ENCODE peak calls at places on chromosome 22, in eight cellular contexts. One of them, this sample, is unnamed.

GRCh38 chr22:49150801-49151221 is 676.9 kb downstream of the BRD1 start:
- DNase-seq in NCI-H748 treated with DMSO at 0.1 percent for 48 hours: no peak
- DNase-seq in HTR-8/SVneo: no peak
- DNase-seq in mesenchymal stem cell: no peak
- DNase-seq in hypothalamus: no peak
- DNase-seq in HAP-1: no peak
- DNase-seq in islet precursor cell: peak
- DNase-seq in activated T-helper 9 cell treated with anti-CD3 and anti-CD28 coated beads, Interleukin-2, amount 50 U/mL, for 16 hours: no peak
- DNase-seq in this sample: no peak

GRCh38 chr22:30837531-30837930 is 131.0 kb downstream of the MORC2 start:
- DNase-seq in HAP-1: no peak
- DNase-seq in NCI-H748 treated with DMSO at 0.1 percent for 48 hours: no peak
- DNase-seq in islet precursor cell: no peak
- DNase-seq in hypothalamus: peak
- DNase-seq in activated T-helper 9 cell treated with anti-CD3 and anti-CD28 coated beads, Interleukin-2, amount 50 U/mL, for 16 hours: no peak
- DNase-seq in HTR-8/SVneo: no peak
- DNase-seq in mesenchymal stem cell: no peak
- DNase-seq in this sample: no peak

GRCh38 chr22:36352775-36353507 is 34.8 kb downstream of the MYH9 start:
- DNase-seq in activated T-helper 9 cell treated with anti-CD3 and anti-CD28 coated beads, Interleukin-2, amount 50 U/mL, for 16 hours: no peak
- DNase-seq in hypothalamus: no peak
- DNase-seq in mesenchymal stem cell: no peak
- DNase-seq in NCI-H748 treated with DMSO at 0.1 percent for 48 hours: no peak
- DNase-seq in HAP-1: no peak
- DNase-seq in HTR-8/SVneo: no peak
- DNase-seq in islet precursor cell: no peak
- DNase-seq in this sample: peak

GRCh38 chr22:42933783-42934144 is 76.7 kb upstream of the ARFGAP3 start:
- DNase-seq in hypothalamus: no peak
- DNase-seq in NCI-H748 treated with DMSO at 0.1 percent for 48 hours: no peak
- DNase-seq in mesenchymal stem cell: peak
- DNase-seq in activated T-helper 9 cell treated with anti-CD3 and anti-CD28 coated beads, Interleukin-2, amount 50 U/mL, for 16 hours: no peak
- DNase-seq in HTR-8/SVneo: peak
- DNase-seq in islet precursor cell: no peak
- DNase-seq in HAP-1: no peak
- DNase-seq in this sample: no peak

GRCh38 chr22:23053051-23053707 is 17.1 kb upstream of the GNAZ start:
- DNase-seq in HAP-1: peak
- DNase-seq in NCI-H748 treated with DMSO at 0.1 percent for 48 hours: no peak
- DNase-seq in mesenchymal stem cell: no peak
- DNase-seq in islet precursor cell: peak
- DNase-seq in activated T-helper 9 cell treated with anti-CD3 and anti-CD28 coated beads, Interleukin-2, amount 50 U/mL, for 16 hours: no peak
- DNase-seq in hypothalamus: no peak
- DNase-seq in HTR-8/SVneo: no peak
- DNase-seq in this sample: no peak

GRCh38 chr22:44587004-44587793 is 89.2 kb upstream of the RTL6 start:
- DNase-seq in HAP-1: no peak
- DNase-seq in HTR-8/SVneo: no peak
- DNase-seq in mesenchymal stem cell: no peak
- DNase-seq in hypothalamus: no peak
- DNase-seq in NCI-H748 treated with DMSO at 0.1 percent for 48 hours: peak
- DNase-seq in activated T-helper 9 cell treated with anti-CD3 and anti-CD28 coated beads, Interleukin-2, amount 50 U/mL, for 16 hours: no peak
- DNase-seq in islet precursor cell: no peak
- DNase-seq in this sample: peak

GRCh38 chr22:20624161-20624616 is 116.8 kb downstream of the MED15 start:
- DNase-seq in islet precursor cell: no peak
- DNase-seq in mesenchymal stem cell: peak
- DNase-seq in NCI-H748 treated with DMSO at 0.1 percent for 48 hours: no peak
- DNase-seq in activated T-helper 9 cell treated with anti-CD3 and anti-CD28 coated beads, Interleukin-2, amount 50 U/mL, for 16 hours: no peak
- DNase-seq in HAP-1: no peak
- DNase-seq in hypothalamus: no peak
- DNase-seq in HTR-8/SVneo: no peak
- DNase-seq in this sample: no peak

GRCh38 chr22:23256986-23257888 is 76.9 kb downstream of the BCR start:
- DNase-seq in HTR-8/SVneo: no peak
- DNase-seq in activated T-helper 9 cell treated with anti-CD3 and anti-CD28 coated beads, Interleukin-2, amount 50 U/mL, for 16 hours: no peak
- DNase-seq in NCI-H748 treated with DMSO at 0.1 percent for 48 hours: no peak
- DNase-seq in hypothalamus: no peak
- DNase-seq in islet precursor cell: no peak
- DNase-seq in HAP-1: no peak
- DNase-seq in mesenchymal stem cell: peak
- DNase-seq in this sample: peak

GRCh38 chr22:47591709-47592108 is 829.3 kb downstream of the TBC1D22A start:
- DNase-seq in HTR-8/SVneo: no peak
- DNase-seq in HAP-1: no peak
- DNase-seq in NCI-H748 treated with DMSO at 0.1 percent for 48 hours: no peak
- DNase-seq in activated T-helper 9 cell treated with anti-CD3 and anti-CD28 coated beads, Interleukin-2, amount 50 U/mL, for 16 hours: no peak
- DNase-seq in mesenchymal stem cell: no peak
- DNase-seq in islet precursor cell: no peak
- DNase-seq in hypothalamus: no peak
- DNase-seq in this sample: no peak

GRCh38 chr22:23305321-23305910 is 125.1 kb downstream of the BCR start:
- DNase-seq in hypothalamus: no peak
- DNase-seq in NCI-H748 treated with DMSO at 0.1 percent for 48 hours: no peak
- DNase-seq in activated T-helper 9 cell treated with anti-CD3 and anti-CD28 coated beads, Interleukin-2, amount 50 U/mL, for 16 hours: no peak
- DNase-seq in mesenchymal stem cell: peak
- DNase-seq in HTR-8/SVneo: peak
- DNase-seq in HAP-1: no peak
- DNase-seq in islet precursor cell: no peak
- DNase-seq in this sample: peak

GRCh38 chr22:50696799-50697561 is 24.4 kb downstream of the SHANK3 start:
- DNase-seq in HTR-8/SVneo: peak
- DNase-seq in activated T-helper 9 cell treated with anti-CD3 and anti-CD28 coated beads, Interleukin-2, amount 50 U/mL, for 16 hours: no peak
- DNase-seq in islet precursor cell: no peak
- DNase-seq in HAP-1: no peak
- DNase-seq in NCI-H748 treated with DMSO at 0.1 percent for 48 hours: no peak
- DNase-seq in mesenchymal stem cell: peak
- DNase-seq in hypothalamus: peak
- DNase-seq in this sample: peak

GRCh38 chr22:30485362-30485988 is 13.7 kb upstream of the SEC14L3 start:
- DNase-seq in HTR-8/SVneo: peak
- DNase-seq in mesenchymal stem cell: peak
- DNase-seq in hypothalamus: peak
- DNase-seq in islet precursor cell: peak
- DNase-seq in NCI-H748 treated with DMSO at 0.1 percent for 48 hours: no peak
- DNase-seq in activated T-helper 9 cell treated with anti-CD3 and anti-CD28 coated beads, Interleukin-2, amount 50 U/mL, for 16 hours: peak
- DNase-seq in HAP-1: peak
- DNase-seq in this sample: peak

GRCh38 chr22:45877651-45878050 is 99.3 kb downstream of the WNT7B start:
- DNase-seq in islet precursor cell: peak
- DNase-seq in NCI-H748 treated with DMSO at 0.1 percent for 48 hours: no peak
- DNase-seq in HAP-1: no peak
- DNase-seq in hypothalamus: no peak
- DNase-seq in mesenchymal stem cell: no peak
- DNase-seq in activated T-helper 9 cell treated with anti-CD3 and anti-CD28 coated beads, Interleukin-2, amount 50 U/mL, for 16 hours: no peak
- DNase-seq in HTR-8/SVneo: no peak
- DNase-seq in this sample: no peak

GRCh38 chr22:50141891-50142363 is 28.6 kb upstream of the PANX2 start:
- DNase-seq in islet precursor cell: no peak
- DNase-seq in activated T-helper 9 cell treated with anti-CD3 and anti-CD28 coated beads, Interleukin-2, amount 50 U/mL, for 16 hours: no peak
- DNase-seq in HAP-1: peak
- DNase-seq in mesenchymal stem cell: peak
- DNase-seq in NCI-H748 treated with DMSO at 0.1 percent for 48 hours: peak
- DNase-seq in HTR-8/SVneo: no peak
- DNase-seq in hypothalamus: no peak
- DNase-seq in this sample: no peak

GRCh38 chr22:44018594-44018993 is 5.5 kb upstream of the PARVB start:
- DNase-seq in islet precursor cell: no peak
- DNase-seq in hypothalamus: no peak
- DNase-seq in activated T-helper 9 cell treated with anti-CD3 and anti-CD28 coated beads, Interleukin-2, amount 50 U/mL, for 16 hours: no peak
- DNase-seq in mesenchymal stem cell: no peak
- DNase-seq in NCI-H748 treated with DMSO at 0.1 percent for 48 hours: no peak
- DNase-seq in HAP-1: no peak
- DNase-seq in HTR-8/SVneo: no peak
- DNase-seq in this sample: no peak

GRCh38 chr22:47115518-47115890 is 353.1 kb downstream of the TBC1D22A start:
- DNase-seq in HAP-1: no peak
- DNase-seq in HTR-8/SVneo: no peak
- DNase-seq in hypothalamus: no peak
- DNase-seq in islet precursor cell: no peak
- DNase-seq in mesenchymal stem cell: no peak
- DNase-seq in NCI-H748 treated with DMSO at 0.1 percent for 48 hours: no peak
- DNase-seq in activated T-helper 9 cell treated with anti-CD3 and anti-CD28 coated beads, Interleukin-2, amount 50 U/mL, for 16 hours: no peak
- DNase-seq in this sample: no peak

GRCh38 chr22:46549971-46550641 is 12.7 kb upstream of the CELSR1 start:
- DNase-seq in HAP-1: no peak
- DNase-seq in HTR-8/SVneo: no peak
- DNase-seq in islet precursor cell: peak
- DNase-seq in activated T-helper 9 cell treated with anti-CD3 and anti-CD28 coated beads, Interleukin-2, amount 50 U/mL, for 16 hours: no peak
- DNase-seq in NCI-H748 treated with DMSO at 0.1 percent for 48 hours: no peak
- DNase-seq in hypothalamus: no peak
- DNase-seq in mesenchymal stem cell: no peak
- DNase-seq in this sample: peak

GRCh38 chr22:36379593-36380361 is 8.0 kb downstream of the MYH9 start:
- DNase-seq in hypothalamus: no peak
- DNase-seq in activated T-helper 9 cell treated with anti-CD3 and anti-CD28 coated beads, Interleukin-2, amount 50 U/mL, for 16 hours: no peak
- DNase-seq in mesenchymal stem cell: peak
- DNase-seq in islet precursor cell: peak
- DNase-seq in HTR-8/SVneo: no peak
- DNase-seq in NCI-H748 treated with DMSO at 0.1 percent for 48 hours: no peak
- DNase-seq in HAP-1: no peak
- DNase-seq in this sample: peak

GRCh38 chr22:49807780-49808708 is 19.6 kb downstream of the BRD1 start:
- DNase-seq in HAP-1: no peak
- DNase-seq in hypothalamus: no peak
- DNase-seq in activated T-helper 9 cell treated with anti-CD3 and anti-CD28 coated beads, Interleukin-2, amount 50 U/mL, for 16 hours: no peak
- DNase-seq in mesenchymal stem cell: no peak
- DNase-seq in HTR-8/SVneo: no peak
- DNase-seq in islet precursor cell: no peak
- DNase-seq in NCI-H748 treated with DMSO at 0.1 percent for 48 hours: no peak
- DNase-seq in this sample: no peak

GRCh38 chr22:22207845-22208564 is 36.6 kb upstream of the VPREB1 start:
- DNase-seq in HTR-8/SVneo: peak
- DNase-seq in mesenchymal stem cell: peak
- DNase-seq in islet precursor cell: peak
- DNase-seq in activated T-helper 9 cell treated with anti-CD3 and anti-CD28 coated beads, Interleukin-2, amount 50 U/mL, for 16 hours: peak
- DNase-seq in HAP-1: peak
- DNase-seq in hypothalamus: peak
- DNase-seq in NCI-H748 treated with DMSO at 0.1 percent for 48 hours: peak
- DNase-seq in this sample: peak

GRCh38 chr22:25383892-25384291 is 164.5 kb downstream of the CRYBB2 start:
- DNase-seq in islet precursor cell: no peak
- DNase-seq in HTR-8/SVneo: no peak
- DNase-seq in mesenchymal stem cell: no peak
- DNase-seq in NCI-H748 treated with DMSO at 0.1 percent for 48 hours: no peak
- DNase-seq in activated T-helper 9 cell treated with anti-CD3 and anti-CD28 coated beads, Interleukin-2, amount 50 U/mL, for 16 hours: no peak
- DNase-seq in HAP-1: no peak
- DNase-seq in hypothalamus: no peak
- DNase-seq in this sample: no peak

GRCh38 chr22:35838849-35839646 is 121.4 kb downstream of the APOL5 start:
- DNase-seq in NCI-H748 treated with DMSO at 0.1 percent for 48 hours: peak
- DNase-seq in HAP-1: peak
- DNase-seq in HTR-8/SVneo: no peak
- DNase-seq in hypothalamus: peak
- DNase-seq in mesenchymal stem cell: peak
- DNase-seq in islet precursor cell: peak
- DNase-seq in activated T-helper 9 cell treated with anti-CD3 and anti-CD28 coated beads, Interleukin-2, amount 50 U/mL, for 16 hours: no peak
- DNase-seq in this sample: no peak

GRCh38 chr22:39369186-39369585 is 19.4 kb downstream of the SYNGR1 start:
- DNase-seq in hypothalamus: no peak
- DNase-seq in NCI-H748 treated with DMSO at 0.1 percent for 48 hours: no peak
- DNase-seq in activated T-helper 9 cell treated with anti-CD3 and anti-CD28 coated beads, Interleukin-2, amount 50 U/mL, for 16 hours: no peak
- DNase-seq in HTR-8/SVneo: no peak
- DNase-seq in HAP-1: no peak
- DNase-seq in islet precursor cell: no peak
- DNase-seq in mesenchymal stem cell: no peak
- DNase-seq in this sample: no peak

GRCh38 chr22:24845036-24845918 is 39.3 kb downstream of the SGSM1 start:
- DNase-seq in activated T-helper 9 cell treated with anti-CD3 and anti-CD28 coated beads, Interleukin-2, amount 50 U/mL, for 16 hours: no peak
- DNase-seq in HAP-1: no peak
- DNase-seq in hypothalamus: no peak
- DNase-seq in HTR-8/SVneo: no peak
- DNase-seq in NCI-H748 treated with DMSO at 0.1 percent for 48 hours: no peak
- DNase-seq in mesenchymal stem cell: peak
- DNase-seq in islet precursor cell: no peak
- DNase-seq in this sample: peak

GRCh38 chr22:31344369-31345330 is 1.5 kb downstream of the PATZ1 start:
- DNase-seq in NCI-H748 treated with DMSO at 0.1 percent for 48 hours: no peak
- DNase-seq in islet precursor cell: no peak
- DNase-seq in activated T-helper 9 cell treated with anti-CD3 and anti-CD28 coated beads, Interleukin-2, amount 50 U/mL, for 16 hours: no peak
- DNase-seq in mesenchymal stem cell: peak
- DNase-seq in HTR-8/SVneo: no peak
- DNase-seq in HAP-1: peak
- DNase-seq in hypothalamus: no peak
- DNase-seq in this sample: peak

GRCh38 chr22:28438183-28438778 is 241.4 kb downstream of the TTC28 start:
- DNase-seq in NCI-H748 treated with DMSO at 0.1 percent for 48 hours: no peak
- DNase-seq in HTR-8/SVneo: no peak
- DNase-seq in mesenchymal stem cell: no peak
- DNase-seq in HAP-1: no peak
- DNase-seq in activated T-helper 9 cell treated with anti-CD3 and anti-CD28 coated beads, Interleukin-2, amount 50 U/mL, for 16 hours: no peak
- DNase-seq in islet precursor cell: no peak
- DNase-seq in hypothalamus: no peak
- DNase-seq in this sample: no peak

GRCh38 chr22:48740731-48741405 is 1086.8 kb downstream of the BRD1 start:
- DNase-seq in hypothalamus: no peak
- DNase-seq in HAP-1: no peak
- DNase-seq in islet precursor cell: peak
- DNase-seq in activated T-helper 9 cell treated with anti-CD3 and anti-CD28 coated beads, Interleukin-2, amount 50 U/mL, for 16 hours: no peak
- DNase-seq in HTR-8/SVneo: no peak
- DNase-seq in mesenchymal stem cell: no peak
- DNase-seq in NCI-H748 treated with DMSO at 0.1 percent for 48 hours: no peak
- DNase-seq in this sample: peak

GRCh38 chr22:23501244-23501643 is 78.8 kb downstream of the IGLL1 start:
- DNase-seq in HAP-1: no peak
- DNase-seq in HTR-8/SVneo: no peak
- DNase-seq in islet precursor cell: no peak
- DNase-seq in activated T-helper 9 cell treated with anti-CD3 and anti-CD28 coated beads, Interleukin-2, amount 50 U/mL, for 16 hours: no peak
- DNase-seq in hypothalamus: no peak
- DNase-seq in NCI-H748 treated with DMSO at 0.1 percent for 48 hours: no peak
- DNase-seq in mesenchymal stem cell: no peak
- DNase-seq in this sample: no peak

GRCh38 chr22:24510694-24511625 is 15.8 kb downstream of the UPB1 start:
- DNase-seq in HTR-8/SVneo: no peak
- DNase-seq in NCI-H748 treated with DMSO at 0.1 percent for 48 hours: no peak
- DNase-seq in activated T-helper 9 cell treated with anti-CD3 and anti-CD28 coated beads, Interleukin-2, amount 50 U/mL, for 16 hours: no peak
- DNase-seq in mesenchymal stem cell: peak
- DNase-seq in hypothalamus: no peak
- DNase-seq in HAP-1: no peak
- DNase-seq in islet precursor cell: no peak
- DNase-seq in this sample: no peak

This sample was measured in aorta.